ENCODE peak calls at places on chromosomes 13 and 19, in eight cellular contexts. M, X, S, G, E, Z, U and R are unnamed samples.

GRCh38 chr13:31046711-31047279 is 114.3 kb downstream of the TEX26 start:
- DNase-seq in G (no peak), U (peak), S (no peak), E (no peak), M (peak), X (no peak), Z (peak), R (no peak)

GRCh38 chr13:104779311-104779710 is 1713.1 kb upstream of the SLC10A2 start:
- DNase-seq in X (no peak), E (peak), U (peak), Z (peak), S (no peak), G (peak), M (peak), R (peak)

GRCh38 chr13:29619995-29620394 is 24.5 kb upstream of the SLC7A1 start:
- DNase-seq in U (no peak), X (no peak), M (no peak), S (peak), G (peak), E (peak), Z (no peak), R (no peak)

GRCh38 chr19:49907745-49908446 is 11.2 kb upstream of the IL4I1 start:
- DNase-seq in X (no peak), Z (no peak), M (no peak), U (no peak), E (no peak), S (no peak), G (no peak), R (no peak)

GRCh38 chr13:23671902-23672301 is 101.7 kb downstream of the TNFRSF19 start:
- DNase-seq in G (no peak), X (no peak), U (peak), S (no peak), M (peak), E (peak), Z (peak), R (peak)

GRCh38 chr13:100234006-100234405 is 145.1 kb downstream of the PCCA start:
- DNase-seq in M (no peak), G (no peak), Z (no peak), U (no peak), X (no peak), S (no peak), E (no peak), R (no peak)

GRCh38 chr19:40542197-40542859 is 34.3 kb upstream of the SHKBP1 start:
- DNase-seq in Z (peak), E (no peak), S (no peak), M (peak), X (peak), G (no peak), U (no peak), R (no peak)

GRCh38 chr13:27960362-27961226 is 8.5 kb downstream of the CDX2 start:
- DNase-seq in X (peak), S (peak), Z (peak), E (peak), U (peak), M (peak), G (peak), R (peak)

GRCh38 chr19:3849092-3849491 is 19.7 kb downstream of the ZFR2 start:
- DNase-seq in S (peak), Z (no peak), M (peak), G (peak), U (peak), X (no peak), E (peak), R (peak)

GRCh38 chr19:35669974-35670373 is 3.7 kb downstream of the UPK1A start:
- DNase-seq in M (no peak), E (no peak), S (no peak), X (no peak), Z (no peak), G (no peak), U (no peak), R (no peak)

GRCh38 chr13:73738626-73739025 is 395.6 kb downstream of the KLF12 start:
- DNase-seq in S (no peak), X (no peak), Z (no peak), M (no peak), E (no peak), U (no peak), G (no peak), R (no peak)

GRCh38 chr19:35793381-35794165 is 18.2 kb downstream of the ARHGAP33 start:
- DNase-seq in X (no peak), U (no peak), G (no peak), E (peak), M (peak), Z (peak), S (peak), R (no peak)

GRCh38 chr13:92321174-92321573 is 905.4 kb upstream of the GPC6 start:
- DNase-seq in X (no peak), Z (no peak), G (no peak), S (no peak), U (no peak), M (no peak), E (no peak), R (no peak)

GRCh38 chr13:78185700-78186099 is 267.1 kb upstream of the EDNRB start:
- DNase-seq in E (no peak), X (no peak), G (no peak), Z (no peak), M (no peak), S (no peak), U (no peak), R (no peak)

GRCh38 chr13:98966019-98966418 is 11.8 kb downstream of the DOCK9 start:
- DNase-seq in U (no peak), M (no peak), X (no peak), Z (no peak), E (no peak), S (no peak), G (no peak), R (no peak)

GRCh38 chr19:1016647-1017114 is 4.2 kb downstream of the TMEM259 start:
- DNase-seq in X (no peak), G (no peak), E (peak), U (no peak), Z (peak), M (peak), S (peak), R (peak)

GRCh38 chr13:59865398-59865797 is 298.3 kb downstream of the DIAPH3 start:
- DNase-seq in M (peak), E (no peak), Z (no peak), S (peak), X (no peak), U (no peak), G (no peak), R (no peak)

GRCh38 chr13:106522898-106523525 is 12.4 kb downstream of the EFNB2 start:
- DNase-seq in S (no peak), E (no peak), G (no peak), Z (no peak), M (no peak), X (no peak), U (no peak), R (peak)